ENCODE peak calls at places on chromosomes 5 and 9, in eight cellular contexts. M is choroid plexus epithelial cell; A is naive thymus-derived CD8-positive, alpha-beta T cell; C is GM12892; P is NCI-H2081; H is stimulated activated CD8-positive, alpha-beta memory T cell treated with anti-CD3 and anti-CD28 coated beads, Interleukin-4, amount 100 ng/mL, for 24 hours; U is SK-N-DZ; K is stromal cell of bone marrow. Q is an unnamed sample.

GRCh38 chr5:67648201-67648671 is 451.6 kb upstream of the CD180 start:
- DNase-seq in M (peak), A (no peak), C (no peak), P (peak), H (no peak), U (no peak), K (peak), Q (no peak)

GRCh38 chr5:73030995-73031394 is 75.2 kb downstream of the FCHO2 start:
- DNase-seq in M (peak), A (no peak), C (no peak), P (no peak), H (no peak), U (no peak), K (peak), Q (peak)

GRCh38 chr9:111599948-111600343 is 499 bp upstream of the PTGR1 start:
- DNase-seq in M (no peak), A (no peak), C (no peak), P (no peak), H (no peak), U (no peak), K (no peak), Q (no peak)

GRCh38 chr9:81529556-81530193 is 159.7 kb downstream of the TLE1 start:
- DNase-seq in M (peak), A (no peak), C (no peak), P (no peak), H (no peak), U (no peak), K (peak), Q (peak)

GRCh38 chr9:91740713-91741112 is 209.3 kb downstream of the ROR2 start:
- DNase-seq in M (peak), A (no peak), C (no peak), P (no peak), H (no peak), U (no peak), K (peak), Q (peak)

GRCh38 chr9:110777843-110778215 is 109.2 kb downstream of the MUSK start:
- DNase-seq in M (no peak), A (no peak), C (no peak), P (no peak), H (no peak), U (no peak), K (no peak), Q (no peak)

GRCh38 chr9:136327313-136327971 is at the start of gene GPSM1:
- DNase-seq in M (peak), A (peak), C (no peak), P (peak), H (no peak), U (no peak), K (peak), Q (peak)

GRCh38 chr9:137985637-137986071 is 108.1 kb downstream of the CACNA1B start:
- DNase-seq in M (no peak), A (no peak), C (no peak), P (no peak), H (no peak), U (no peak), K (no peak), Q (no peak)

GRCh38 chr9:22142681-22143080 is 133.6 kb upstream of the CDKN2B start:
- DNase-seq in M (peak), A (no peak), C (no peak), P (no peak), H (no peak), U (no peak), K (no peak), Q (no peak)

GRCh38 chr9:5321058-5321457 is 16.5 kb upstream of the RLN2 start:
- DNase-seq in M (peak), A (no peak), C (no peak), P (no peak), H (no peak), U (no peak), K (peak), Q (no peak)

GRCh38 chr9:135356796-135357195 is 122.8 kb upstream of the PPP1R26 start:
- DNase-seq in M (no peak), A (no peak), C (no peak), P (no peak), H (no peak), U (no peak), K (no peak), Q (no peak)

GRCh38 chr5:135964670-135965320 is 10.0 kb upstream of the LECT2 start:
- DNase-seq in M (peak), A (no peak), C (no peak), P (no peak), H (no peak), U (no peak), K (no peak), Q (no peak)

GRCh38 chr9:89949116-89949515 is 344.3 kb downstream of the GADD45G start:
- DNase-seq in M (no peak), A (no peak), C (no peak), P (no peak), H (no peak), U (no peak), K (no peak), Q (no peak)

GRCh38 chr5:146466521-146467349 is 19.6 kb downstream of the TCERG1 start:
- DNase-seq in M (peak), A (no peak), C (no peak), P (no peak), H (no peak), U (no peak), K (no peak), Q (peak)

GRCh38 chr5:124411089-124411488 is 335.4 kb downstream of the ZNF608 start:
- DNase-seq in M (peak), A (no peak), C (no peak), P (peak), H (no peak), U (no peak), K (no peak), Q (peak)

Q was measured in amniotic epithelial cell.